ENCODE peak calls at places on chromosome 21, in six cellular contexts. E is MM.1S, T is endodermal cell, J is fibroblast of lung, R is DND-41, F is HCT116. O is an unnamed sample.
A peak's percentile ranks its signal among the peaks of the same experiment; 100 is the strongest.

GRCh38 chr21:29434081-29434480 is 135.4 kb downstream of the BACH1 start:
- DNase-seq in E (no peak), T (no peak), J (no peak), R (no peak), F (no peak), O (no peak)

GRCh38 chr21:28754127-28754611 is 238.5 kb downstream of the LTN1 start:
- DNase-seq in E (no peak), T (no peak), J (peak; percentile 93), R (no peak), F (no peak), O (no peak)

GRCh38 chr21:16891821-16892220 is 621.0 kb upstream of the CXADR start:
- DNase-seq in E (no peak), T (no peak), J (peak; percentile 97), R (no peak), F (no peak), O (no peak)

GRCh38 chr21:23936224-23936623 is 1671.1 kb downstream of the MRPL39 start:
- DNase-seq in E (peak; percentile 27), T (peak; percentile 63), J (peak; percentile 16), R (peak; percentile 25), F (no peak), O (no peak)

GRCh38 chr21:36705679-36706481 is 7.0 kb downstream of the SIM2 start:
- DNase-seq in E (no peak), T (peak; percentile 84), J (no peak), R (peak; percentile 71), F (no peak), O (peak; percentile 13)

GRCh38 chr21:43653626-43654025 is 5.7 kb downstream of the HSF2BP start:
- DNase-seq in E (no peak), T (no peak), J (no peak), R (no peak), F (no peak), O (no peak)

GRCh38 chr21:30255679-30256078 is 27.1 kb downstream of the KRTAP24-1 start:
- DNase-seq in E (no peak), T (no peak), J (no peak), R (no peak), F (no peak), O (no peak)

GRCh38 chr21:18369115-18369514 is 34.5 kb downstream of the TMPRSS15 start:
- DNase-seq in E (peak; percentile 80), T (no peak), J (peak; percentile 1), R (no peak), F (no peak), O (no peak)

GRCh38 chr21:32320059-32320458 is 21.4 kb downstream of the MRAP start:
- DNase-seq in E (no peak), T (no peak), J (no peak), R (no peak), F (no peak), O (no peak)

GRCh38 chr21:42942244-42942643 is 16.8 kb upstream of the ERVH48-1 start:
- DNase-seq in E (no peak), T (peak; percentile 29), J (no peak), R (no peak), F (no peak), O (no peak)

GRCh38 chr21:29231781-29232548 is 66.8 kb upstream of the BACH1 start:
- DNase-seq in E (no peak), T (no peak), J (no peak), R (no peak), F (no peak), O (no peak)

GRCh38 chr21:15826147-15826780 is 96.5 kb downstream of the USP25 start:
- DNase-seq in E (peak; percentile 26), T (peak; percentile 68), J (peak; percentile 36), R (peak; percentile 27), F (peak; percentile 51), O (peak; percentile 57)

GRCh38 chr21:36887983-36888382 is 78.5 kb downstream of the HLCS start:
- DNase-seq in E (no peak), T (no peak), J (peak; percentile 53), R (no peak), F (no peak), O (no peak)

GRCh38 chr21:43664358-43664757 is 5.0 kb downstream of the RRP1B start:
- DNase-seq in E (no peak), T (no peak), J (no peak), R (no peak), F (no peak), O (no peak)

GRCh38 chr21:36699026-36699545 is at the start of gene SIM2:
- DNase-seq in E (no peak), T (peak; percentile 86), J (peak; percentile 41), R (no peak), F (peak; percentile 46), O (no peak)

GRCh38 chr21:30408782-30409494 is 13.1 kb downstream of the KRTAP13-1 start:
- DNase-seq in E (peak; percentile 68), T (peak; percentile 97), J (peak; percentile 9), R (peak; percentile 13), F (peak; percentile 2), O (peak; percentile 65)

GRCh38 chr21:27713159-27714109 is 746.5 kb upstream of the ADAMTS5 start:
- DNase-seq in E (no peak), T (no peak), J (no peak), R (no peak), F (no peak), O (peak; percentile 27)

GRCh38 chr21:43734830-43735229 is 15.9 kb downstream of the PDXK start:
- DNase-seq in E (no peak), T (no peak), J (peak; percentile 87), R (no peak), F (no peak), O (no peak)

GRCh38 chr21:14545906-14546480 is at the start of gene SAMSN1:
- DNase-seq in E (peak; percentile 54), T (no peak), J (no peak), R (peak; percentile 84), F (no peak), O (no peak)

GRCh38 chr21:39564200-39564599 is 48.5 kb upstream of the B3GALT5 start:
- DNase-seq in E (no peak), T (no peak), J (no peak), R (no peak), F (no peak), O (no peak)

GRCh38 chr21:31872452-31873274 is at the start of gene HUNK:
- DNase-seq in E (peak; percentile 72), T (peak; percentile 88), J (peak; percentile 37), R (no peak), F (no peak), O (peak; percentile 68)

GRCh38 chr21:16879479-16879878 is 633.4 kb upstream of the CXADR start:
- DNase-seq in E (no peak), T (no peak), J (no peak), R (peak; percentile 6), F (no peak), O (no peak)

GRCh38 chr21:27511241-27511640 is 544.4 kb upstream of the ADAMTS5 start:
- DNase-seq in E (no peak), T (no peak), J (no peak), R (no peak), F (no peak), O (no peak)

GRCh38 chr21:33974513-33975468 is 59.2 kb upstream of the ATP5PO start:
- DNase-seq in E (no peak), T (no peak), J (no peak), R (no peak), F (no peak), O (no peak)

GRCh38 chr21:33977721-33978369 is 62.2 kb upstream of the ATP5PO start:
- DNase-seq in E (no peak), T (no peak), J (no peak), R (no peak), F (no peak), O (peak; percentile 11)

GRCh38 chr21:33976082-33976979 is 60.7 kb upstream of the ATP5PO start:
- DNase-seq in E (no peak), T (no peak), J (peak; percentile 99), R (peak; percentile 93), F (no peak), O (peak; percentile 7)

GRCh38 chr21:33976980-33977720 is 61.5 kb upstream of the ATP5PO start:
- DNase-seq in E (no peak), T (no peak), J (no peak), R (peak; percentile 39), F (no peak), O (no peak)

DNA sequence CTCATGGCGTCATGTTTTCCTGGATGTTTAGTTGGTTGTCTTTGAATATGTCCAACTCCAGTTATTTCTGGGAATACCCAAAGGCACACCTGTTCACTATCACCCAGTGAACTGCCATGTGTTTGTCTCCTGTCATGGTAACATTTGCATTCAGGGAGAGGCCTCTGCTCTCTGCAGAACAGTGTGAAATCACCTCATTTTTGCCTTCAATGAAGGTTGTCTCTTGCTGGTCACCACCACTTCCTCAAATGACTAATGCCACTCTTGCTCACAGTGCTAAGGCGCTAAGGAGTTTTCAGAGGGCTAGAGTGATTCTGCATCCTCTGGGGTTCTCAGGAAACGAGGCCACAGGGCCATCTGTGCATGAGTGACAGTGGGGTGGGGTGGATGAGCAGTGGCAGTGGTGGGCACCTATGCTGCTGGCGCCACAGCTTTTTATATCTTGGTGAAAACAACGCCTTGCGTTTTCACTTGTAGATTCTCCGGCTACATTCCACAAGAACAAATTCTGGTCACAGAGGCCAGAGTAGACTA is 60.0 kb upstream of the ATP5PO start:
- DNase-seq in E (no peak), T (no peak), J (peak; percentile 67), R (peak; percentile 80), F (no peak), O (no peak)
- TF ChIP-seq CTCF in E (no peak), T (no peak), J (no peak), R (no peak), F (no peak), O (no peak)

GRCh38 chr21:41761211-41762181 is 5.4 kb downstream of the RIPK4 start:
- DNase-seq in E (no peak), T (peak; percentile 72), J (no peak), R (no peak), F (no peak), O (no peak)
- H3K9ac ChIP-seq in E (no peak overlapping the region), T (peak overlapping the region; percentile 31), J (no peak overlapping the region), R (peak overlapping the region; percentile 25), F (no peak overlapping the region), O (no peak overlapping the region)

GRCh38 chr21:45589686-45590245 is 47.5 kb upstream of the SLC19A1 start:
- DNase-seq in E (no peak), T (no peak), J (no peak), R (no peak), F (no peak), O (no peak)
- H3K27ac ChIP-seq in E (no peak overlapping the region), T (no peak overlapping the region), J (no peak overlapping the region), R (no peak overlapping the region), F (no peak overlapping the region), O (no peak overlapping the region)

DNA sequence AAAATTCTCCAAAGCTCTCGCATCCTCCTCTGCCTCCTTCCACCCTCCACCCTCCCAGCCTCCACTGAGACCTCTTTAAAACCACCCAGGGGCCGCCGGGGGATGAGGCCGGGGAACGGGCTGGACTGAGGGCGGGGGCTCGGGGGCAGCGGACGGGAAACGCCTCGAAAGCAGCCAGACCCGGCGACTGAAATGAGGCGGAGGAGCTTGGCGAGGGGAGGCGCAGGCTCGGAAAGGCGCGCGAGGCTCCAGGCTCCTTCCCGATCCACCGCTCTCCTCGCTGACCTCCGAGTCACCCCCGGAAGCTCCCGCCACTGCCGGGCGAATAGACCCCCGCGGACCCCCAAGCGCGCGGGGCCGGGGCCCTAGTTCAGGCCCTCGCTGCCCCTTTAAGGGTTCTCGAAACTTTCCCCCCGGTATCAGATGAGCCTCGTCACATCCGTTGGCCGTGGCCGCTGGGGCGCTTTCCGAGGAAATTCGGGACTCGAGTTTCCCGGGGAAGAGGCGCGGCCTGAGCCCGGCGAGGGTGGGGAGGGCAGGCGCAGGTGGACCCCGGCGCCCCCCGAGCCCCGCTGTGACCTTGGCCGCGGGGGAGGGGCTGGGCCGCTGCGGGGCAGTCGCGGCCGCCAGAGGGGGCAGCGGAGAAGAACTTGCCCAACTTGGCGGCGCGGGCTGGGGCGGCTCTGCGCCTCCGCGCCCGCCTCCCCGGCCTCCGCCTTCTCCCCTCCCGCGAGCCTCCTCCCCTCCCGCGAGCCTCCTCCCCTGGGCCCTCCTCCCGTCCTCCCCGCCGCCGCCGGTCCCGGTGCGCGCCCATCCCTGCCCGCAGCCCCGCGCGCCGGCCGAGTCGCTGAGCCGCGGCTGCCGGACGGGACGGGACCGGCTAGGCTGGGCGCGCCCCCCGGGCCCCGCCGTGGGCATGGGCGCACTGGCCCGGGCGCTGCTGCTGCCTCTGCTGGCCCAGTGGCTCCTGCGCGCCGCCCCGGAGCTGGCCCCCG is at the start of gene BACE2:
- DNase-seq in E (peak; percentile 86), T (peak; percentile 90), J (peak; percentile 79), R (peak; percentile 74), F (no peak), O (peak; percentile 88)
- TF ChIP-seq CTCF in E (peak; percentile 69), T (peak; percentile 90), J (peak; percentile 53), R (peak; percentile 62), F (peak; percentile 48), O (peak; percentile 50)